ENCODE peak calls at places on chromosome X, in six cellular contexts. G is GM12865, K is testis, M is fibroblast of mammary gland, N is HFFc6, F is IMR-90. L is an unnamed sample.

GRCh38 chrX:45513042-45513441 is 312.4 kb upstream of the DIPK2B start:
- DNase-seq in N (no peak), F (no peak), K (no peak), G (no peak), M (no peak), L (no peak)

GRCh38 chrX:106178826-106179225 is 10.7 kb downstream of the PWWP3B start:
- DNase-seq in N (no peak), G (no peak), K (no peak), F (no peak), M (no peak), L (no peak)

GRCh38 chrX:31228415-31228832 is 156.6 kb upstream of the FTHL17 start:
- DNase-seq in K (peak; percentile 14), M (peak; percentile 75), G (peak; percentile 9), F (peak; percentile 85), N (peak; percentile 37), L (no peak)

GRCh38 chrX:115940888-115941332 is 229.6 kb upstream of the AGTR2 start:
- DNase-seq in N (no peak), F (peak; percentile 45), K (no peak), M (peak; percentile 43), G (peak; percentile 56), L (peak; percentile 55)

GRCh38 chrX:47244676-47245075 is 11.9 kb downstream of the USP11 start:
- DNase-seq in K (no peak), M (no peak), G (no peak), N (no peak), F (no peak), L (no peak)

GRCh38 chrX:72052415-72053090 is 79.2 kb downstream of the RTL5 start:
- DNase-seq in K (no peak), M (peak; percentile 14), N (no peak), G (no peak), F (peak; percentile 22), L (no peak)

GRCh38 chrX:39242187-39242586 is 440.9 kb downstream of the MID1IP1 start:
- DNase-seq in F (no peak), G (peak; percentile 55), M (peak; percentile 19), N (no peak), K (peak; percentile 24), L (peak; percentile 18)

GRCh38 chrX:109537324-109537665 is 651 bp downstream of the NXT2 start:
- DNase-seq in M (peak; percentile 76), K (no peak), F (peak; percentile 77), G (no peak), N (peak; percentile 8), L (peak; percentile 2)

GRCh38 chrX:94288325-94288724 is 614.3 kb downstream of the FAM133A start:
- DNase-seq in G (no peak), N (no peak), K (no peak), M (no peak), F (no peak), L (no peak)

GRCh38 chrX:25531096-25531495 is 515.3 kb upstream of the ARX start:
- DNase-seq in F (peak; percentile 41), G (no peak), M (peak; percentile 44), K (peak; percentile 34), N (no peak), L (no peak)

GRCh38 chrX:97907791-97908190 is 1024.1 kb downstream of the RPA4 start:
- DNase-seq in F (no peak), K (no peak), G (no peak), N (no peak), M (no peak), L (no peak)

GRCh38 chrX:43500996-43501694 is 155.0 kb upstream of the MAOA start:
- DNase-seq in K (no peak), F (no peak), M (no peak), G (no peak), N (no peak), L (no peak)

GRCh38 chrX:39475372-39475771 is 622.4 kb downstream of the BCOR start:
- DNase-seq in N (no peak), G (no peak), F (no peak), M (no peak), K (no peak), L (no peak)

GRCh38 chrX:40922307-40922706 is 162.9 kb upstream of the USP9X start:
- DNase-seq in N (peak; percentile 39), M (peak; percentile 63), F (peak; percentile 44), K (no peak), G (peak; percentile 57), L (no peak)
- TF ChIP-seq CTCF in N (peak; percentile 73), M (peak; percentile 53), F (peak; percentile 39), K (no peak), G (peak; percentile 24), L (peak; percentile 25)

GRCh38 chrX:136767104-136767941 is 13.4 kb downstream of the ARHGEF6 start:
- DNase-seq in G (peak; percentile 79), M (peak; percentile 49), N (peak; percentile 55), K (peak; percentile 58), F (peak; percentile 37), L (peak; percentile 67)
- TF ChIP-seq CTCF in G (no peak), M (no peak), N (peak; percentile 56), K (no peak), F (no peak), L (no peak)

DNA sequence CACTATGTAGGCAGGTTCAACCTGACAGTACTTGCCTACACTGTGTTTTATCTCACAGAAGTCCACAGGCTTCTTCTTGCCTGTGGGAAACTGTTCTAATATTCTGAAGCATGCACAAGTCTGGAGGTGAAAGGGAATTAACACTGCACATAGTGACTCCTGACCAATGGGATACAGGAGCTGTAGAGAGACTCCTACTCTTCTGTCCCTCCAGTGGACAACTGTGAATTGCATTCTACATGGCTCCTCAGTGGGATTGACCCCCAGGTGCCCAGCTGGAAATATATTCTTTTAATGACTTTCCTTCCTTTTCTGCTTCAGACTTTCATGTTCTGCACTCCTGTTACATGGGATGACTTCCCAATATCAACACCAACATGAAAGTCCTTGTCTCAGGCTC is 8.2 kb upstream of the YIPF6 start:
- DNase-seq in N (peak; percentile 30), K (no peak), M (peak; percentile 26), F (peak; percentile 14), G (peak; percentile 1), L (peak; percentile 19)
- TF ChIP-seq CTCF in N (peak; percentile 66), K (no peak), M (peak; percentile 42), F (peak; percentile 37), G (peak; percentile 3), L (peak; percentile 47)

DNA sequence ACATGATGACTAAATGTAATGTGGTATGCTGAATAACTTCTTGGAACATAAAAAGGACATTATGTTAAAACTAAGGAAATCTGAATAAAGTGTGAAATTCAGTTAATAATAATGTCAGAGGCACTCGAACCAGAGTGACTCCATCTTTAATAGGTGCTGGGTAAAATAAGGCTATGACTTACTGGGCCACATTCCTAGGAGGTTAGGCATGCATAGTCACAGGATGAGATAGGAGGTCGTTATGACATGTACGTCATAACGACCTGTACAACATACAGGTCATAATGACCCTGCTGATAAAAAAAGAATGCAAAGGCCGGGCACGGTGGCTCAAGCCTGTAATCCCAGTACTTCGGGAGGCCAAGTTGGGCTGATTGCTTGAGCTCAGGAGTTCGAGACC is 28.9 kb upstream of the OPHN1 start:
- DNase-seq in K (no peak), M (peak; percentile 33), G (no peak), F (peak; percentile 67), N (peak; percentile 39), L (no peak)
- TF ChIP-seq CTCF in K (no peak), M (no peak), G (no peak), F (no peak), N (no peak), L (no peak)